ENCODE peak calls at places on chromosomes 12 and 14, in five cellular contexts. L, B, J, H and Y are unnamed samples.
A peak's percentile ranks its signal among the peaks of the same experiment; 100 is the strongest.

GRCh38 chr12:25924535-25925001 is 33.9 kb upstream of the RASSF8 start:
- DNase-seq in L (no peak), H (no peak), J (peak; percentile 24), B (no peak), Y (no peak)

GRCh38 chr14:79629891-79630560 is 581.3 kb downstream of the DIO2 start:
- DNase-seq in H (no peak), L (no peak), J (no peak), B (no peak), Y (no peak)

GRCh38 chr12:53423597-53423996 is at the start of gene AMHR2:
- DNase-seq in B (no peak), H (no peak), L (no peak), J (no peak), Y (no peak)

GRCh38 chr14:87014854-87015253 is 978.1 kb downstream of the GALC start:
- DNase-seq in L (no peak), H (no peak), J (no peak), B (no peak), Y (no peak)

GRCh38 chr12:76308866-76309265 is 39.3 kb downstream of the BBS10 start:
- DNase-seq in H (no peak), L (no peak), B (no peak), J (no peak), Y (no peak)

GRCh38 chr12:93079271-93079670 is 150.2 kb upstream of the EEA1 start:
- DNase-seq in H (no peak), J (no peak), B (no peak), L (no peak), Y (no peak)

GRCh38 chr12:122064780-122065588 is 13.6 kb upstream of the MLXIP start:
- DNase-seq in L (no peak), H (peak; percentile 74), J (peak; percentile 98), B (peak; percentile 34), Y (no peak)

GRCh38 chr12:110765144-110765543 is 22.5 kb upstream of the PPP1CC start:
- DNase-seq in H (no peak), J (no peak), L (no peak), B (no peak), Y (no peak)

GRCh38 chr12:124893792-124894516 is 20.5 kb downstream of the UBC start:
- DNase-seq in J (no peak), B (no peak), L (no peak), H (no peak), Y (no peak)

GRCh38 chr12:118773956-118774723 is 207.2 kb upstream of the SRRM4 start:
- DNase-seq in H (no peak), L (no peak), J (no peak), B (peak; percentile 97), Y (no peak)

GRCh38 chr12:93571854-93572711 is at the start of gene SOCS2:
- DNase-seq in L (peak; percentile 26), J (no peak), B (peak; percentile 58), H (peak; percentile 57), Y (peak; percentile 32)

GRCh38 chr12:29070309-29070708 is 78.8 kb upstream of the FAR2 start:
- DNase-seq in H (no peak), J (no peak), L (no peak), B (no peak), Y (no peak)

GRCh38 chr14:75736845-75737485 is 75.9 kb downstream of the TTLL5 start:
- DNase-seq in L (no peak), H (no peak), B (no peak), J (no peak), Y (no peak)

GRCh38 chr14:33717866-33718265 is 233.0 kb downstream of the EGLN3 start:
- DNase-seq in L (no peak), H (no peak), B (no peak), J (no peak), Y (no peak)

GRCh38 chr12:70264067-70264867 is 21.0 kb downstream of the CNOT2 start:
- DNase-seq in L (no peak), H (no peak), B (no peak), J (no peak), Y (no peak)

GRCh38 chr12:53133722-53134121 is 30.4 kb downstream of the SOAT2 start:
- DNase-seq in H (no peak), L (no peak), J (no peak), B (no peak), Y (no peak)

GRCh38 chr14:68386950-68387779 is 405.7 kb downstream of the ZFP36L1 start:
- DNase-seq in L (no peak), J (no peak), H (no peak), B (no peak), Y (no peak)

GRCh38 chr14:66662374-66662773 is 154.4 kb downstream of the GPHN start:
- DNase-seq in H (no peak), J (no peak), B (no peak), L (no peak), Y (no peak)

GRCh38 chr14:26276757-26277156 is 321.1 kb downstream of the NOVA1 start:
- DNase-seq in B (peak; percentile 35), H (no peak), L (no peak), J (no peak), Y (no peak)

GRCh38 chr12:51415931-51416330 is 8.7 kb upstream of the SLC4A8 start:
- DNase-seq in J (no peak), H (no peak), L (no peak), B (peak; percentile 11), Y (no peak)

GRCh38 chr14:29233188-29233587 is 466.6 kb downstream of the FOXG1 start:
- DNase-seq in L (no peak), B (no peak), H (no peak), J (no peak), Y (no peak)

GRCh38 chr12:122819209-122819805 is 15.9 kb upstream of the HIP1R start:
- DNase-seq in J (no peak), H (no peak), B (no peak), L (no peak), Y (no peak)

GRCh38 chr12:82760423-82760822 is 73.7 kb downstream of the TMTC2 start:
- DNase-seq in H (no peak), B (no peak), J (no peak), L (no peak), Y (no peak)

GRCh38 chr12:10941916-10942607 is 3.0 kb upstream of the TAS2R14 start:
- DNase-seq in H (no peak), J (no peak), L (no peak), B (no peak), Y (no peak)

GRCh38 chr12:750356-751191 is 1.8 kb upstream of the WNK1 start:
- DNase-seq in J (no peak), B (no peak), L (no peak), H (no peak), Y (no peak)

GRCh38 chr14:74697543-74697942 is 15.3 kb downstream of the AREL1 start:
- DNase-seq in L (no peak), J (peak; percentile 87), B (no peak), H (no peak), Y (no peak)

GRCh38 chr14:37230551-37231194 is 32.9 kb downstream of the MIPOL1 start:
- DNase-seq in L (no peak), J (peak; percentile 32), H (no peak), B (peak; percentile 77), Y (no peak)

GRCh38 chr14:105021656-105022275 is 883 bp upstream of the CDCA4 start:
- DNase-seq in B (peak; percentile 47), J (no peak), L (peak; percentile 45), H (no peak), Y (no peak)

GRCh38 chr14:105483300-105484068 is 3.2 kb upstream of the CRIP1 start:
- DNase-seq in J (no peak), B (no peak), L (no peak), H (no peak), Y (no peak)

GRCh38 chr12:102407776-102408486 is 72.4 kb downstream of the IGF1 start:
- DNase-seq in L (no peak), B (no peak), H (no peak), J (peak; percentile 24), Y (no peak)

GRCh38 chr12:77213316-77213715 is 147.9 kb upstream of the E2F7 start:
- DNase-seq in J (no peak), H (no peak), L (no peak), B (no peak), Y (no peak)

GRCh38 chr12:100185361-100185894 is 15.2 kb upstream of the ACTR6 start:
- DNase-seq in H (no peak), B (no peak), L (no peak), J (no peak), Y (no peak)

GRCh38 chr12:30136661-30137060 is 352.9 kb upstream of the TMTC1 start:
- DNase-seq in B (no peak), H (no peak), L (no peak), J (no peak), Y (no peak)

GRCh38 chr14:67285876-67286452 is 44.7 kb downstream of the PALS1 start:
- DNase-seq in J (no peak), B (peak; percentile 29), L (no peak), H (no peak), Y (no peak)

GRCh38 chr14:21668377-21668776 is 5.2 kb downstream of the OR4E1 start:
- DNase-seq in J (no peak), H (no peak), B (no peak), L (no peak), Y (no peak)

GRCh38 chr14:32087173-32087861 is 10.2 kb downstream of the ARHGAP5 start:
- DNase-seq in L (no peak), H (no peak), J (no peak), B (peak; percentile 30), Y (no peak)